ENCODE peak calls at places on chromosomes 2 and 18, in five cellular contexts. Y is AG04450, Z is IMR-90, V is lower lobe of right lung, R is uterus. B is an unnamed sample.

GRCh38 chr18:37460616-37461015 is 105.0 kb downstream of the CELF4 start:
- DNase-seq in R (no peak), Y (no peak), V (no peak), Z (no peak), B (no peak)

GRCh38 chr2:68365087-68365486 is at the start of gene PLEK:
- DNase-seq in Y (no peak), R (peak), V (peak), Z (no peak), B (no peak)

GRCh38 chr2:88452980-88453582 is 588 bp upstream of the FOXI3 start:
- DNase-seq in R (no peak), Y (no peak), Z (no peak), V (no peak), B (no peak)

GRCh38 chr18:36942264-36942663 is 113.3 kb downstream of the KIAA1328 start:
- DNase-seq in Z (peak), R (no peak), V (no peak), Y (peak), B (no peak)

GRCh38 chr2:102142829-102143449 is 393 bp downstream of the IL1R1 start:
- DNase-seq in Z (peak), V (no peak), Y (no peak), R (no peak), B (no peak)

GRCh38 chr2:68908392-68908970 is 37.3 kb upstream of the BMP10 start:
- DNase-seq in V (peak), Y (peak), R (peak), Z (peak), B (peak)

GRCh38 chr2:234765315-234765714 is 186.5 kb upstream of the SH3BP4 start:
- DNase-seq in Y (no peak), Z (no peak), R (no peak), V (no peak), B (no peak)

GRCh38 chr18:36153203-36153602 is 23.5 kb downstream of the ELP2 start:
- DNase-seq in V (no peak), Z (peak), Y (peak), R (no peak), B (no peak)

GRCh38 chr2:109595644-109596043 is 18.1 kb downstream of the SEPTIN10 start:
- DNase-seq in R (no peak), V (no peak), Y (no peak), Z (no peak), B (no peak)

GRCh38 chr2:240465765-240466578 is 30.5 kb downstream of the GPC1 start:
- DNase-seq in R (peak), Y (no peak), Z (no peak), V (no peak), B (peak)

GRCh38 chr2:237720962-237721361 is 77.6 kb upstream of the RBM44 start:
- DNase-seq in R (no peak), V (no peak), Y (no peak), Z (peak), B (no peak)

GRCh38 chr18:36352384-36352783 is 54.9 kb downstream of the FHOD3 start:
- DNase-seq in Y (peak), R (no peak), V (no peak), Z (peak), B (peak)

GRCh38 chr18:23388357-23388756 is 64.7 kb upstream of the RIOK3 start:
- DNase-seq in Z (no peak), V (no peak), R (no peak), Y (no peak), B (no peak)

GRCh38 chr2:113218283-113219091 is 44.7 kb downstream of the PSD4 start:
- DNase-seq in R (no peak), Z (no peak), Y (no peak), V (peak), B (no peak)

GRCh38 chr18:69469444-69469919 is 68.8 kb downstream of the DOK6 start:
- DNase-seq in R (no peak), Y (no peak), Z (no peak), V (no peak), B (no peak)

GRCh38 chr2:45241061-45241561 is 231.9 kb upstream of the SIX2 start:
- DNase-seq in R (no peak), Z (peak), V (no peak), Y (no peak), B (no peak)

GRCh38 chr2:19351914-19352697 is 6.3 kb downstream of the OSR1 start:
- DNase-seq in Y (no peak), Z (no peak), R (no peak), V (no peak), B (no peak)

GRCh38 chr2:132795220-132795619 is 125.2 kb upstream of the LYPD1 start:
- DNase-seq in V (no peak), Z (peak), Y (no peak), R (no peak), B (no peak)

GRCh38 chr2:167196461-167197252 is 308.4 kb downstream of the XIRP2 start:
- DNase-seq in Y (peak), Z (peak), V (peak), R (no peak), B (no peak)

GRCh38 chr2:204258900-204259299 is 286.4 kb upstream of the PARD3B start:
- DNase-seq in Y (no peak), V (no peak), R (no peak), Z (no peak), B (no peak)

GRCh38 chr2:95296036-95296435 is 1.1 kb upstream of the KCNIP3 start:
- DNase-seq in V (no peak), Y (no peak), Z (no peak), R (no peak), B (no peak)

GRCh38 chr18:697771-698170 is 14.7 kb downstream of the ENOSF1 start:
- DNase-seq in Z (no peak), Y (no peak), V (no peak), R (no peak), B (no peak)

GRCh38 chr2:217167531-217167930 is 307.7 kb upstream of the TNP1 start:
- DNase-seq in Z (peak), R (no peak), Y (no peak), V (no peak), B (no peak)

GRCh38 chr2:99451280-99451679 is 38.5 kb downstream of the REV1 start:
- DNase-seq in R (no peak), V (no peak), Y (no peak), Z (no peak), B (no peak)

GRCh38 chr2:175808858-175809257 is 193.2 kb downstream of the LNPK start:
- DNase-seq in R (no peak), Y (no peak), Z (no peak), V (no peak), B (no peak)

GRCh38 chr2:129080715-129081472 is 762.2 kb upstream of the HS6ST1 start:
- DNase-seq in V (no peak), Z (no peak), R (no peak), Y (no peak), B (no peak)

GRCh38 chr2:96694279-96694678 is 45.6 kb downstream of the LMAN2L start:
- DNase-seq in R (no peak), Z (no peak), V (no peak), Y (no peak), B (no peak)

GRCh38 chr2:223026357-223027110 is 25.5 kb upstream of the KCNE4 start:
- DNase-seq in Y (no peak), Z (peak), V (no peak), R (no peak), B (no peak)

GRCh38 chr2:102796337-102796736 is 34.5 kb downstream of the TMEM182 start:
- DNase-seq in Y (no peak), Z (no peak), V (no peak), R (no peak), B (no peak)

GRCh38 chr2:109141727-109142283 is 12.8 kb downstream of the SH3RF3 start:
- DNase-seq in R (no peak), Y (no peak), Z (no peak), V (no peak), B (no peak)

GRCh38 chr2:20674309-20674965 is 7.5 kb downstream of the GDF7 start:
- DNase-seq in Z (no peak), R (no peak), Y (no peak), V (no peak), B (no peak)

GRCh38 chr2:96470636-96471035 is 34.5 kb downstream of the NEURL3 start:
- DNase-seq in Y (no peak), V (peak), Z (peak), R (no peak), B (no peak)

GRCh38 chr2:112216158-112216557 is 38.7 kb downstream of the ZC3H8 start:
- DNase-seq in Y (no peak), Z (peak), R (no peak), V (no peak), B (no peak)

GRCh38 chr2:95047629-95048510 is 22.4 kb downstream of the MAL start:
- DNase-seq in Z (no peak), Y (no peak), R (no peak), V (no peak), B (no peak)

GRCh38 chr2:71934595-71935263 is 212.9 kb downstream of the CYP26B1 start:
- DNase-seq in V (no peak), Z (no peak), Y (no peak), R (peak), B (peak)

GRCh38 chr18:48548404-48548771 is 9.6 kb downstream of the CTIF start:
- DNase-seq in V (no peak), Y (no peak), Z (no peak), R (no peak), B (peak)

GRCh38 chr18:8705280-8705940 is at the start of gene MTCL1:
- DNase-seq in V (peak), Z (no peak), R (no peak), Y (no peak), B (no peak)

DNA sequence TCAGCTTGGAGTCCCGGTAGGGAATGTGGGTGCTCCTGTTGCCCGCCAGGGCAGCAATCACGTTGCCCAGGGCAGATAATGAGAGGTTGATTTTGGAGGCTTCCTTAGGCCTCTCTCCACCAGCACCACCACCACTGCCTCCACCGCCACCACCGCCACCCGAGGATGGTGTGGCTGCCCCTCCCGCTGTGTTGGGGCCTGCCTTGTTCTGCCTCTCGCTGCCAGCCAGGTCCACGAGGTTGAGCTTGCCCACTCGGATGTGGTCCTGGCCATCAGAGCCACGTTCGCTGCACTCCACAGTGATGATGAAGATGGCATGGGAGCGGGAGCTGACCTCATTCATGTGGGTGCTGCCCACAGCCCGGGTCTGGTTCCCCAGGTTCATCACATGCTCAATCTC is 1.3 kb downstream of the KIF3C start:
- DNase-seq in Y (no peak), V (no peak), Z (no peak), R (no peak), B (no peak)
- H3K4me3 ChIP-seq in Y (no peak), V (no peak), Z (no peak), R (no peak), B (no peak)

DNA sequence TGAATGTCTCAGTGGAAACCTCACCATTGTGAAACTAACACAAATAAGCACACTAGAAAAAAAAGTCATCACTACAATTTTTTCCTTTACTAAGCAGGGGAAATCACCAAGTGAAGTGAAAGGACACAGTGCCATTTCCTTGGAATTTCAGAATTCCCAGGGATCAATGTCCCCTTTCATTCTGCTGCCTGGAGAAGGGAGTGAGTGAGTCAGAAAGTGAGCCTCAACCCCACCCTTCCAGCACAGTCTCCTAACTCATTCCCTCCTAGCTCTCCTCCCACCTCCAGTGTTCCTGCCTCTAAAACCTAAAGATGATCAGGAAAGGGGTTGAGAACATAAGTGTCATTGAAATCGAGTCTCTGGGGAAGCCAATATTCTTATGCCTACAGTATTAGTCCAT is 608.5 kb downstream of the RNF144A start:
- DNase-seq in R (no peak), Y (no peak), V (no peak), Z (no peak), B (no peak)
- H3K4me3 ChIP-seq in R (no peak), Y (no peak), V (no peak), Z (no peak), B (no peak)

DNA sequence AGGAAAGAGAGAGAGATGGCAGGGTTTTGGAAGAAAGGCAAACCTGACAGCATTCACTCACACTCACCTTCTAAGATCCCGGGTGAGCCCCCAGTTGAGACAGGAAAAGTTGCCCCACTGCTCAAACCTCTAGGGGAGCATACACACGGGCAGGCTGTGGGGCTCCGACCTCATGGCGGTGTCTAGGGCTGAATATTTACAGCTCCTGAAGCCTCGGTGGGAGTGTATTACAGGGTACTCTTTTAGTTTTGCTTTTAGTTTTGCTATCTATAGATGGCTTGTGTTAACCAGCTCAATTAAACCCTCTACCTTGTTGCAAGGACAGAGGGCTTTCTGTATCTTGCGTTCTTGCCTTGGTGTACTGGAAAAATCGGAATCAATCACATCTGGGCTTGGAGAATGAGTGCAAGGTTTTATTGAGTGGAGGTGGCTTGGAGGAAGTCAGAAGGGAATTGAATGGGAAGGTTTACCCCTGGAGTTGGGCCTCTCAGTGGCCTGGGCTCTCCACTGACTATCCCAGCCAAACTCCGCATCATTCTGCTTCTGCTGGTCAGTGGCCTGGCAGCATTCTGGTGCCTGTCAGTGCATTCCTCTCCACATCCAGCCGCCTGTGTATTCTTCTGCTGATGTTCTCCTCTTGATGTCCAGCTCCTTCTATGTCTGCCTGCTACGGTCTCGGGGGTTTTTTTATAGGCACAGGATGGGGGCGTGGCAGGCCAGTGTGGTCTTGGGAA is 10.1 kb upstream of the IFIH1 start:
- DNase-seq in V (no peak), Y (no peak), Z (no peak), R (no peak), B (no peak)
- H3K4me3 ChIP-seq in V (no peak), Y (no peak), Z (no peak), R (no peak), B (no peak)

GRCh38 chr2:120442923-120443571 is 97.1 kb downstream of the INHBB start:
- DNase-seq in R (no peak), Z (no peak), V (peak), Y (no peak), B (no peak)

GRCh38 chr2:120440521-120441350 is 94.8 kb downstream of the INHBB start:
- DNase-seq in Y (no peak), Z (no peak), R (no peak), V (no peak), B (peak)

GRCh38 chr2:120442541-120442922 is 96.6 kb downstream of the INHBB start:
- DNase-seq in V (no peak), R (no peak), Y (no peak), Z (no peak), B (no peak)

GRCh38 chr2:120441351-120441700 is 95.4 kb downstream of the INHBB start:
- DNase-seq in Y (no peak), R (no peak), Z (no peak), V (no peak), B (no peak)

GRCh38 chr2:120441744-120442471 is 96.0 kb downstream of the INHBB start:
- DNase-seq in V (peak), Z (peak), R (no peak), Y (no peak), B (peak)
- H3K4me3 ChIP-seq in V (peak), Z (no peak), R (no peak), Y (no peak), B (peak)